ENCODE peak calls at places on chromosomes 2 and 18, in four cellular contexts. H is IMR-90, E is H1, D is H9. M is an unnamed sample.

GRCh38 chr18:48817021-48817461 is 133.7 kb downstream of the SMAD7 start:
- DNase-seq in H (no peak), E (peak; percentile 40), D (peak; percentile 20), M (no peak)

GRCh38 chr2:217899231-217900009 is 103.4 kb downstream of the TNS1 start:
- DNase-seq in H (peak; percentile 91), E (peak; percentile 93), D (peak; percentile 93), M (peak; percentile 92)

GRCh38 chr2:199465988-199466703 is 8.4 kb upstream of the SATB2 start:
- DNase-seq in H (no peak), E (no peak), D (peak; percentile 48), M (peak; percentile 51)

GRCh38 chr2:107747964-107748583 is 78.6 kb upstream of the RGPD4 start:
- DNase-seq in H (no peak), E (no peak), D (no peak), M (no peak)

GRCh38 chr18:77086034-77086433 is 46.5 kb downstream of the MBP start:
- DNase-seq in H (peak; percentile 81), E (no peak), D (no peak), M (no peak)

GRCh38 chr2:11532434-11533055 is 1.3 kb upstream of the GREB1 start:
- DNase-seq in H (peak; percentile 24), E (no peak), D (no peak), M (no peak)

GRCh38 chr2:152098033-152098797 is 629 bp downstream of the CACNB4 start:
- DNase-seq in H (no peak), E (peak; percentile 71), D (peak; percentile 59), M (peak; percentile 23)

GRCh38 chr2:164430166-164430783 is 191.0 kb downstream of the GRB14 start:
- DNase-seq in H (peak; percentile 38), E (no peak), D (peak; percentile 34), M (peak; percentile 52)

GRCh38 chr2:219851801-219852481 is 224.5 kb downstream of the SLC4A3 start:
- DNase-seq in H (peak; percentile 23), E (no peak), D (no peak), M (no peak)

GRCh38 chr18:59996370-59996966 is 96.7 kb downstream of the PMAIP1 start:
- DNase-seq in H (peak; percentile 57), E (no peak), D (no peak), M (peak; percentile 27)

GRCh38 chr2:120566331-120567035 is 169.2 kb upstream of the GLI2 start:
- DNase-seq in H (peak; percentile 67), E (no peak), D (no peak), M (no peak)

DNA sequence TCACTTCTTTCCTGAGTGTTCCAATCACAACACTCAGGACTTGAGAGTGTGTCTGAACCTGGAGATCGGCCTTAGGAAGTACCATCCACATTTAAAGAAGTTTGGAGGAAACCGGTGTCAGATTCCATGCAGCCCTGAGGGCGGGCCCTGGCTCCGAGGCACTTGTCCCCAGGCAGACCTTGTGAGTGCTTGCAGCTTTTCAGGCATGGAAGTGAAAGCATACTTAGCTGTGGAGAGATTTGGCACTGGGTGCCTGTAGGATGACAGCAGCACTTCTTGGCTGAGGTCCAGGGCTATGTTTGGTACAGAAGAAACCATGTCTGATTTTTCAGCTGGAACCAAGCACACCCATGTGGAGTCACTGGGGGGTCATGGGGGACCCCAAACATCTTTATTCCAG is 230.8 kb downstream of the SEPTIN10 start:
- DNase-seq in H (peak; percentile 83), E (no peak), D (peak; percentile 46), M (peak; percentile 34)
- H4K5ac ChIP-seq in H (no peak overlapping the region), E (no peak overlapping the region), D (no peak overlapping the region), M (no peak overlapping the region)

DNA sequence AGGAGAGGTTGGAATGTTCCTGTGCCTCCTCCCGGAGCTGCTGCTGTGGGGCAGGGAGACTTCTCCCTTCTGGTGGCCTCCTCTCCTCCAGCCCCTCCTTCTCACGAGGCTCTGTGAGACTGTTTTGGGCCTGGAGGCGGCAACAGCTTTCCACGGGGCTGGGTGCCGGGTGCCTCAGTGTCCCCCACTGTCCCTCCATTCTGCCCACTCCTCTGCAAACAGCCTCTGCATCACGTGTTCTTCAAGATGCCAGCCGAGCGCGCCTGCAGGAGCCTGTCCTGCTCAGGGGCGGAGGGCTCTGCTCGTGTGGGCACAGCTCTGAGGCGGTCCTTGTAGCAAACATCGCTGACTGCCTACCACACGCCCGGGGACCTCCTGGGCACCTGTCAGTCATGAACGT is 70.7 kb downstream of the RRM2 start:
- DNase-seq in H (no peak), E (no peak), D (no peak), M (no peak)
- H3K23ac ChIP-seq in H (no peak overlapping the region), E (no peak overlapping the region), D (no peak overlapping the region), M (no peak overlapping the region)

GRCh38 chr18:13225261-13225660 is 6.7 kb downstream of the LDLRAD4 start:
- DNase-seq in H (no peak), E (no peak), D (no peak), M (no peak)
- H4K5ac ChIP-seq in H (no peak overlapping the region), E (no peak overlapping the region), D (no peak overlapping the region), M (no peak overlapping the region)

GRCh38 chr2:3518496-3519254 is 656 bp downstream of the ADI1 start:
- DNase-seq in H (peak; percentile 96), E (peak; percentile 98), D (peak; percentile 99), M (peak; percentile 98)
- H3K23ac ChIP-seq in H (peak overlapping the region; percentile 78), E (no peak overlapping the region), D (no peak overlapping the region), M (peak overlapping the region; percentile 7)